ENCODE peak calls at places on chromosomes 6 and 20, in four cellular contexts. I is NCI-H1092 treated with DMSO at 0.1 percent for 48 hours, P is endothelial cell of umbilical vein, C is non-pigmented ciliary epithelial cell. J is an unnamed sample.

GRCh38 chr6:317452-318144 is 25.3 kb downstream of the DUSP22 start:
- DNase-seq in I (no peak), P (no peak), C (no peak), J (no peak)

GRCh38 chr6:157644043-157644810 is 178.8 kb upstream of the SNX9 start:
- DNase-seq in I (no peak), P (peak; percentile 41), C (no peak), J (no peak)

GRCh38 chr6:82841309-82841708 is 224.3 kb downstream of the UBE3D start:
- DNase-seq in I (no peak), P (no peak), C (no peak), J (no peak)

GRCh38 chr6:44128020-44128917 is 915 bp downstream of the TMEM63B start:
- DNase-seq in I (peak; percentile 47), P (peak; percentile 17), C (no peak), J (no peak)

GRCh38 chr6:130322673-130323268 is 43.0 kb upstream of the TMEM200A start:
- DNase-seq in I (peak; percentile 31), P (peak; percentile 53), C (peak; percentile 51), J (peak; percentile 64)

GRCh38 chr20:12012241-12013222 is 94.8 kb downstream of the BTBD3 start:
- DNase-seq in I (peak; percentile 48), P (peak; percentile 70), C (no peak), J (peak; percentile 19)

GRCh38 chr20:34364013-34364382 is 925 bp downstream of the ITCH start:
- DNase-seq in I (peak; percentile 2), P (peak; percentile 60), C (no peak), J (no peak)

GRCh38 chr20:4041748-4042411 is 26.5 kb upstream of the RNF24 start:
- DNase-seq in I (no peak), P (peak; percentile 18), C (peak; percentile 68), J (peak; percentile 96)

GRCh38 chr6:119620846-119621570 is 271.4 kb upstream of the MAN1A1 start:
- DNase-seq in I (no peak), P (no peak), C (peak; percentile 86), J (peak; percentile 87)

GRCh38 chr6:151900897-151901485 is 93.5 kb downstream of the ESR1 start:
- DNase-seq in I (no peak), P (no peak), C (no peak), J (no peak)

GRCh38 chr6:53326372-53327016 is 22.3 kb downstream of the ELOVL5 start:
- DNase-seq in I (no peak), P (peak; percentile 57), C (peak; percentile 97), J (peak; percentile 98)

GRCh38 chr20:6714202-6714800 is 53.2 kb upstream of the BMP2 start:
- DNase-seq in I (no peak), P (no peak), C (no peak), J (no peak)

GRCh38 chr6:4210619-4211419 is 75.4 kb upstream of the ECI2 start:
- DNase-seq in I (no peak), P (peak; percentile 74), C (peak; percentile 18), J (peak; percentile 28)